ENCODE peak calls at places on chromosome 5, in ten cellular contexts. R, X, J, Q, N, F, K, L, V and C are unnamed samples.

GRCh38 chr5:75020016-75020656 is 32.2 kb downstream of the GCNT4 start:
- DNase-seq in R (no peak), X (no peak), J (no peak), Q (peak; percentile 25), N (no peak), F (no peak), K (no peak), L (no peak), V (no peak), C (no peak)

GRCh38 chr5:132776077-132776931 is 735 bp downstream of the SEPTIN8 start:
- DNase-seq in R (peak; percentile 36), X (no peak), J (peak; percentile 81), Q (peak; percentile 49), N (no peak), F (no peak), K (no peak), L (peak; percentile 68), V (no peak), C (peak; percentile 69)

GRCh38 chr5:179171251-179171815 is 111.2 kb downstream of the ZNF354C start:
- DNase-seq in R (no peak), X (no peak), J (peak; percentile 21), Q (no peak), N (no peak), F (no peak), K (no peak), L (no peak), V (no peak), C (no peak)

GRCh38 chr5:132277971-132278964 is 15.9 kb upstream of the SLC22A4 start:
- DNase-seq in R (no peak), X (no peak), J (peak; percentile 63), Q (peak; percentile 38), N (no peak), F (no peak), K (no peak), L (no peak), V (no peak), C (no peak)

GRCh38 chr5:122352331-122352730 is 40.3 kb downstream of the SNCAIP start:
- DNase-seq in R (no peak), X (no peak), J (no peak), Q (no peak), N (no peak), F (no peak), K (no peak), L (no peak), V (no peak), C (no peak)

GRCh38 chr5:50440651-50441478 is at the start of gene EMB:
- DNase-seq in R (peak; percentile 64), X (peak; percentile 62), J (peak; percentile 90), Q (peak; percentile 76), N (peak; percentile 96), F (peak; percentile 31), K (no peak), L (no peak), V (peak; percentile 89), C (peak; percentile 72)

GRCh38 chr5:1212881-1213280 is 11.5 kb downstream of the SLC6A19 start:
- DNase-seq in R (peak; percentile 5), X (no peak), J (peak; percentile 66), Q (no peak), N (no peak), F (no peak), K (no peak), L (no peak), V (no peak), C (peak; percentile 31)

GRCh38 chr5:16894236-16895057 is 41.6 kb downstream of the MYO10 start:
- DNase-seq in R (no peak), X (no peak), J (peak; percentile 55), Q (peak; percentile 77), N (no peak), F (peak; percentile 89), K (no peak), L (no peak), V (no peak), C (no peak)

GRCh38 chr5:79932510-79933504 is 58.3 kb downstream of the MTX3 start:
- DNase-seq in R (no peak), X (no peak), J (no peak), Q (no peak), N (no peak), F (no peak), K (no peak), L (no peak), V (no peak), C (no peak)

GRCh38 chr5:144191998-144192397 is 21.3 kb downstream of the KCTD16 start:
- DNase-seq in R (no peak), X (no peak), J (no peak), Q (no peak), N (peak; percentile 91), F (peak; percentile 65), K (no peak), L (no peak), V (no peak), C (no peak)

GRCh38 chr5:130135506-130135905 is 231.2 kb downstream of the CHSY3 start:
- DNase-seq in R (no peak), X (no peak), J (no peak), Q (no peak), N (no peak), F (no peak), K (no peak), L (no peak), V (no peak), C (no peak)

GRCh38 chr5:142484821-142485387 is 160.1 kb upstream of the SPRY4 start:
- DNase-seq in R (no peak), X (no peak), J (no peak), Q (no peak), N (no peak), F (no peak), K (no peak), L (no peak), V (no peak), C (no peak)

GRCh38 chr5:13356226-13356625 is 588.3 kb downstream of the DNAH5 start:
- DNase-seq in R (no peak), X (no peak), J (no peak), Q (no peak), N (no peak), F (no peak), K (no peak), L (no peak), V (no peak), C (no peak)

DNA sequence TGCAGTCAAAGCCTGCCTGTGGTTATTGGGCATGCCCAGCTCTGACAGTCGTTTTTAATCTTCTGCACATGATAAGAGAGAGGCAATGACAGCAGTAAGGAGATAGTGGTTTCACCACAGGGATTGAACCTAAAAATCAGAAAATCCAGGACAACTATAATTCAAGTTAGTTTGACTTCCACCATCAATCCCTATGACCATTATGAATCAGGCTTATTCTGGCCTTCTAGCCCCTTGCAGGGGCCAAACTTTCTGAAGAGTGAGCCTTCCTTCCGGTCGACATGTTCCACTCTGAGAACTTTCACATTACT is 782.9 kb upstream of the NUDT12 start:
- DNase-seq in R (no peak), X (no peak), J (no peak), Q (no peak), N (no peak), F (no peak), K (no peak), L (no peak), V (no peak), C (no peak)
- H3K4me3 ChIP-seq in R (no peak overlapping the region), X (no peak overlapping the region), J (no peak overlapping the region), Q (no peak overlapping the region), N (no peak overlapping the region), F (no peak overlapping the region), K (no peak overlapping the region), L (no peak overlapping the region), V (no peak overlapping the region), C (no peak overlapping the region)

DNA sequence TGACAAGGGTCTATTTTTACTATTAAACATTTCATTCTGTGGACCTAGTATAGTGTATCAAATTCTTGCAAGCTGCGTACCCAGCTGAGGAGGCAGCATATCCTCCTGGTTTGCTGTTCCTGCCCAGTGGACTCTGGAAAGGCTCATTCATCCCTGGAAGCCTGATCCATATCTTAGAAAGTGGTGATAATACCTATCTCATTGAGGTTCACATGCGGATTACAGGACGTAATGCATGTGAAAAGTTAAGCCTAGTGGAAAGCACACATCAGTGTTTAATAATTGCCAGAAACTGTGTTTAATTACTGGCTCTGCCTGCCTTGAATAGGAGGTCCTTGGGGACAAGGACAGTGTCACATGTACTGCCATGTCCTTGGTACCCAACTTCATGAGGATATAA is 132.0 kb downstream of the FGF10 start:
- DNase-seq in R (no peak), X (no peak), J (no peak), Q (no peak), N (no peak), F (no peak), K (no peak), L (no peak), V (no peak), C (no peak)
- H3K27ac ChIP-seq in R (no peak overlapping the region), X (no peak overlapping the region), J (no peak overlapping the region), Q (no peak overlapping the region), N (no peak overlapping the region), F (no peak overlapping the region), K (no peak overlapping the region), L (no peak overlapping the region), V (no peak overlapping the region), C (no peak overlapping the region)

GRCh38 chr5:148393390-148393741 is 9.6 kb downstream of the FBXO38 start:
- DNase-seq in R (no peak), X (no peak), J (no peak), Q (no peak), N (no peak), F (no peak), K (no peak), L (no peak), V (no peak), C (no peak)
- H3K4me3 ChIP-seq in R (no peak overlapping the region), X (no peak overlapping the region), J (no peak overlapping the region), Q (no peak overlapping the region), N (no peak overlapping the region), F (no peak overlapping the region), K (no peak overlapping the region), L (no peak overlapping the region), V (no peak overlapping the region), C (no peak overlapping the region)

DNA sequence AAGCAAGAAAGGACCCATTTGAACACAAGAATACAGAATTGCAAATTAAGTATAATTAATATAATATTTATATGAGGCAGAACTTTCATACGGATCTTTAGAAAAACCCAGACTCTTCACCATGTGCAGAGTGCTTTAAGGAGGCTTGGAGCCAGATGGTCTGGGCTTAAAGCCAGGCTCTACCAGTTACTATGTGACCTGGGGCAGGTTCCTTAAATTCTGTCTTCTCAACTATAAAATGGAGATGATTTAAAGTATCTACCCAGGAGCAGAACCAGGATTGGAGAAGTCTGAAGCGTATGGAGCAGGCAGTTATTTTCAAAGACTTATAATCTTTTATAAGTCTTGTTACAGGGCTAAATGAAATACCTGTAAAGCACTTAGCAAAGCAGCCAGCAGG is 202.1 kb downstream of the TSSK1B start:
- DNase-seq in R (no peak), X (no peak), J (no peak), Q (no peak), N (no peak), F (no peak), K (no peak), L (no peak), V (no peak), C (no peak)
- H3K27ac ChIP-seq in R (peak overlapping the region; percentile 12), X (no peak overlapping the region), J (no peak overlapping the region), Q (no peak overlapping the region), N (no peak overlapping the region), F (no peak overlapping the region), K (no peak overlapping the region), L (no peak overlapping the region), V (peak overlapping the region; percentile 4), C (no peak overlapping the region)

GRCh38 chr5:88675758-88676636 is 207.0 kb downstream of the MEF2C start:
- DNase-seq in R (no peak), X (no peak), J (peak; percentile 76), Q (peak; percentile 59), N (peak; percentile 97), F (peak; percentile 34), K (no peak), L (no peak), V (peak; percentile 66), C (peak; percentile 90)
- H3K4me3 ChIP-seq in R (peak overlapping the region; percentile 29), X (peak overlapping the region; percentile 46), J (peak overlapping the region; percentile 37), Q (peak overlapping the region; percentile 1), N (peak overlapping the region; percentile 80), F (peak overlapping the region; percentile 50), K (peak overlapping the region; percentile 9), L (peak overlapping the region; percentile 14), V (peak overlapping the region; percentile 45), C (peak overlapping the region; percentile 84)

GRCh38 chr5:96975656-96976055 is 39.8 kb downstream of the LNPEP start:
- DNase-seq in R (no peak), X (no peak), J (no peak), Q (no peak), N (no peak), F (no peak), K (no peak), L (no peak), V (no peak), C (no peak)
- H3K27ac ChIP-seq in R (no peak overlapping the region), X (no peak overlapping the region), J (no peak overlapping the region), Q (no peak overlapping the region), N (peak overlapping the region; percentile 16), F (no peak overlapping the region), K (no peak overlapping the region), L (no peak overlapping the region), V (no peak overlapping the region), C (no peak overlapping the region)